ENCODE peak calls at places on chromosome 18, in seven cellular contexts. One of them, this sample, is unnamed.
A peak's percentile ranks its signal among the peaks of the same experiment; 100 is the strongest.

GRCh38 chr18:71327443-71328120 is 1038.7 kb downstream of the SOCS6 start:
- DNase-seq in iris pigment epithelial cell: no peak
- DNase-seq in fibroblast of lung: no peak
- DNase-seq in esophagus squamous epithelium: no peak
- DNase-seq in activated T-helper 1 cell treated with Interleukin-2 at 50 U/mL for 16 hours: no peak
- DNase-seq in Calu3: no peak
- DNase-seq in uterus: no peak
- DNase-seq in this sample: no peak

GRCh38 chr18:4593895-4594294 is 138.8 kb upstream of the DLGAP1 start:
- DNase-seq in Calu3: no peak
- DNase-seq in fibroblast of lung: no peak
- DNase-seq in uterus: no peak
- DNase-seq in activated T-helper 1 cell treated with Interleukin-2 at 50 U/mL for 16 hours: no peak
- DNase-seq in iris pigment epithelial cell: no peak
- DNase-seq in esophagus squamous epithelium: no peak
- DNase-seq in this sample: no peak

GRCh38 chr18:31555971-31556747 is 35.5 kb upstream of the TTR start:
- DNase-seq in esophagus squamous epithelium: no peak
- DNase-seq in activated T-helper 1 cell treated with Interleukin-2 at 50 U/mL for 16 hours: no peak
- DNase-seq in fibroblast of lung: peak; percentile 56
- DNase-seq in Calu3: peak; percentile 55
- DNase-seq in uterus: no peak
- DNase-seq in iris pigment epithelial cell: peak; percentile 70
- DNase-seq in this sample: peak; percentile 50

GRCh38 chr18:10437837-10438236 is 16.6 kb upstream of the APCDD1 start:
- DNase-seq in activated T-helper 1 cell treated with Interleukin-2 at 50 U/mL for 16 hours: no peak
- DNase-seq in Calu3: no peak
- DNase-seq in uterus: no peak
- DNase-seq in iris pigment epithelial cell: peak; percentile 29
- DNase-seq in fibroblast of lung: no peak
- DNase-seq in esophagus squamous epithelium: no peak
- DNase-seq in this sample: no peak

GRCh38 chr18:11982981-11983380 is 1.7 kb downstream of the IMPA2 start:
- DNase-seq in iris pigment epithelial cell: no peak
- DNase-seq in esophagus squamous epithelium: no peak
- DNase-seq in fibroblast of lung: no peak
- DNase-seq in Calu3: no peak
- DNase-seq in activated T-helper 1 cell treated with Interleukin-2 at 50 U/mL for 16 hours: no peak
- DNase-seq in uterus: no peak
- DNase-seq in this sample: peak; percentile 28

GRCh38 chr18:3061581-3062416 is 48.9 kb upstream of the LPIN2 start:
- DNase-seq in iris pigment epithelial cell: no peak
- DNase-seq in activated T-helper 1 cell treated with Interleukin-2 at 50 U/mL for 16 hours: no peak
- DNase-seq in esophagus squamous epithelium: no peak
- DNase-seq in uterus: no peak
- DNase-seq in fibroblast of lung: no peak
- DNase-seq in Calu3: no peak
- DNase-seq in this sample: no peak

GRCh38 chr18:7174359-7175107 is 56.4 kb upstream of the LRRC30 start:
- DNase-seq in uterus: no peak
- DNase-seq in iris pigment epithelial cell: no peak
- DNase-seq in activated T-helper 1 cell treated with Interleukin-2 at 50 U/mL for 16 hours: no peak
- DNase-seq in esophagus squamous epithelium: no peak
- DNase-seq in fibroblast of lung: no peak
- DNase-seq in Calu3: peak; percentile 25
- DNase-seq in this sample: peak; percentile 34

GRCh38 chr18:35039633-35040032 is 1.6 kb upstream of the MAPRE2 start:
- DNase-seq in iris pigment epithelial cell: peak; percentile 60
- DNase-seq in Calu3: peak; percentile 6
- DNase-seq in activated T-helper 1 cell treated with Interleukin-2 at 50 U/mL for 16 hours: no peak
- DNase-seq in esophagus squamous epithelium: no peak
- DNase-seq in uterus: no peak
- DNase-seq in fibroblast of lung: peak; percentile 46
- DNase-seq in this sample: no peak

GRCh38 chr18:5628512-5629255 is 84.9 kb upstream of the EPB41L3 start:
- DNase-seq in activated T-helper 1 cell treated with Interleukin-2 at 50 U/mL for 16 hours: no peak
- DNase-seq in esophagus squamous epithelium: no peak
- DNase-seq in uterus: peak; percentile 39
- DNase-seq in Calu3: no peak
- DNase-seq in iris pigment epithelial cell: peak; percentile 16
- DNase-seq in fibroblast of lung: peak; percentile 48
- DNase-seq in this sample: peak; percentile 51

GRCh38 chr18:34787931-34788532 is 77.9 kb downstream of the DTNA start:
- DNase-seq in fibroblast of lung: peak; percentile 53
- DNase-seq in activated T-helper 1 cell treated with Interleukin-2 at 50 U/mL for 16 hours: no peak
- DNase-seq in Calu3: peak; percentile 32
- DNase-seq in uterus: no peak
- DNase-seq in iris pigment epithelial cell: peak; percentile 61
- DNase-seq in esophagus squamous epithelium: no peak
- DNase-seq in this sample: no peak

GRCh38 chr18:44715245-44715644 is 34.6 kb downstream of the SETBP1 start:
- DNase-seq in activated T-helper 1 cell treated with Interleukin-2 at 50 U/mL for 16 hours: no peak
- DNase-seq in iris pigment epithelial cell: peak; percentile 27
- DNase-seq in Calu3: no peak
- DNase-seq in fibroblast of lung: peak; percentile 85
- DNase-seq in uterus: peak; percentile 71
- DNase-seq in esophagus squamous epithelium: no peak
- DNase-seq in this sample: no peak

GRCh38 chr18:22570492-22570891 is 152.8 kb upstream of the CTAGE1 start:
- DNase-seq in fibroblast of lung: no peak
- DNase-seq in activated T-helper 1 cell treated with Interleukin-2 at 50 U/mL for 16 hours: no peak
- DNase-seq in uterus: no peak
- DNase-seq in iris pigment epithelial cell: no peak
- DNase-seq in Calu3: no peak
- DNase-seq in esophagus squamous epithelium: no peak
- DNase-seq in this sample: no peak

GRCh38 chr18:37452697-37453385 is 112.8 kb downstream of the CELF4 start:
- DNase-seq in Calu3: peak; percentile 9
- DNase-seq in iris pigment epithelial cell: peak; percentile 8
- DNase-seq in fibroblast of lung: peak; percentile 60
- DNase-seq in activated T-helper 1 cell treated with Interleukin-2 at 50 U/mL for 16 hours: no peak
- DNase-seq in uterus: peak; percentile 20
- DNase-seq in esophagus squamous epithelium: no peak
- DNase-seq in this sample: no peak

GRCh38 chr18:50559750-50560680 is at the start of gene MAPK4:
- DNase-seq in uterus: peak; percentile 51
- DNase-seq in Calu3: peak; percentile 60
- DNase-seq in activated T-helper 1 cell treated with Interleukin-2 at 50 U/mL for 16 hours: no peak
- DNase-seq in iris pigment epithelial cell: peak; percentile 27
- DNase-seq in fibroblast of lung: peak; percentile 30
- DNase-seq in esophagus squamous epithelium: no peak
- DNase-seq in this sample: no peak

GRCh38 chr18:28161608-28162599 is 15.0 kb downstream of the CDH2 start:
- DNase-seq in Calu3: no peak
- DNase-seq in activated T-helper 1 cell treated with Interleukin-2 at 50 U/mL for 16 hours: no peak
- DNase-seq in iris pigment epithelial cell: peak; percentile 55
- DNase-seq in uterus: no peak
- DNase-seq in fibroblast of lung: peak; percentile 58
- DNase-seq in esophagus squamous epithelium: no peak
- DNase-seq in this sample: no peak

GRCh38 chr18:70450658-70451253 is 161.9 kb downstream of the SOCS6 start:
- DNase-seq in activated T-helper 1 cell treated with Interleukin-2 at 50 U/mL for 16 hours: no peak
- DNase-seq in iris pigment epithelial cell: peak; percentile 17
- DNase-seq in esophagus squamous epithelium: no peak
- DNase-seq in uterus: no peak
- DNase-seq in Calu3: no peak
- DNase-seq in fibroblast of lung: no peak
- DNase-seq in this sample: peak; percentile 16

GRCh38 chr18:51575171-51575570 is 377.7 kb upstream of the MEX3C start:
- DNase-seq in fibroblast of lung: no peak
- DNase-seq in activated T-helper 1 cell treated with Interleukin-2 at 50 U/mL for 16 hours: no peak
- DNase-seq in Calu3: no peak
- DNase-seq in uterus: no peak
- DNase-seq in iris pigment epithelial cell: no peak
- DNase-seq in esophagus squamous epithelium: no peak
- DNase-seq in this sample: no peak

GRCh38 chr18:58893388-58894099 is 28.9 kb downstream of the ZNF532 start:
- DNase-seq in Calu3: no peak
- DNase-seq in fibroblast of lung: no peak
- DNase-seq in esophagus squamous epithelium: no peak
- DNase-seq in activated T-helper 1 cell treated with Interleukin-2 at 50 U/mL for 16 hours: no peak
- DNase-seq in uterus: no peak
- DNase-seq in iris pigment epithelial cell: no peak
- DNase-seq in this sample: peak; percentile 19